ENCODE peak calls at places on chromosomes 11 and 22, in eight cellular contexts. R, V, E, G, P, A, O and I are unnamed samples.

GRCh38 chr11:3614742-3615171 is 27.0 kb downstream of the ART5 start:
- DNase-seq in V (no peak), A (peak; percentile 48), G (no peak), O (no peak), P (no peak), R (peak; percentile 9), E (no peak), I (peak; percentile 72)

GRCh38 chr11:111665779-111666178 is 63.5 kb downstream of the SIK2 start:
- DNase-seq in E (peak; percentile 71), O (no peak), V (no peak), A (no peak), R (no peak), G (no peak), P (no peak), I (no peak)

GRCh38 chr22:27802389-27803079 is 978 bp upstream of the MN1 start:
- DNase-seq in E (no peak), R (no peak), A (no peak), O (no peak), V (no peak), G (no peak), P (no peak), I (no peak)

GRCh38 chr11:1360835-1361357 is 28.8 kb upstream of the BRSK2 start:
- DNase-seq in E (no peak), G (no peak), O (no peak), A (no peak), R (no peak), V (no peak), P (no peak), I (no peak)

GRCh38 chr22:44576311-44577260 is 78.6 kb upstream of the RTL6 start:
- DNase-seq in P (no peak), O (no peak), R (no peak), G (no peak), A (peak; percentile 69), V (peak; percentile 59), E (no peak), I (peak; percentile 28)

GRCh38 chr22:45678961-45679912 is 7.6 kb downstream of the ATXN10 start:
- DNase-seq in V (no peak), E (no peak), R (no peak), O (no peak), P (no peak), G (no peak), A (no peak), I (no peak)

GRCh38 chr11:27757953-27758352 is 57.7 kb upstream of the BDNF start:
- DNase-seq in E (no peak), V (no peak), G (no peak), O (no peak), A (no peak), R (no peak), P (no peak), I (no peak)

GRCh38 chr11:118415739-118416068 is 14.3 kb downstream of the ATP5MG start:
- DNase-seq in E (peak; percentile 85), P (peak; percentile 33), V (peak; percentile 89), G (no peak), O (no peak), R (no peak), A (no peak), I (no peak)

GRCh38 chr22:45597460-45598192 is 74.0 kb upstream of the ATXN10 start:
- DNase-seq in O (no peak), V (no peak), E (no peak), R (no peak), G (no peak), A (peak; percentile 63), P (no peak), I (peak; percentile 32)

GRCh38 chr11:59548309-59548656 is 36.9 kb downstream of the OR4D9 start:
- DNase-seq in O (no peak), R (no peak), G (no peak), V (no peak), A (no peak), P (no peak), E (no peak), I (no peak)

GRCh38 chr11:64620286-64620962 is 29.4 kb downstream of the SLC22A12 start:
- DNase-seq in P (no peak), R (no peak), V (no peak), O (no peak), A (no peak), G (no peak), E (no peak), I (no peak)

GRCh38 chr22:32880906-32881596 is 79.5 kb downstream of the TIMP3 start:
- DNase-seq in G (no peak), P (no peak), V (peak; percentile 80), R (no peak), E (peak; percentile 61), A (peak; percentile 82), O (peak; percentile 97), I (peak; percentile 64)

GRCh38 chr11:22244986-22245592 is 52.2 kb downstream of the ANO5 start:
- DNase-seq in O (peak; percentile 50), G (no peak), V (no peak), R (no peak), A (peak; percentile 56), P (peak; percentile 15), E (peak; percentile 78), I (peak; percentile 44)

GRCh38 chr22:24030186-24030702 is 19.1 kb downstream of the CABIN1 start:
- DNase-seq in P (no peak), A (no peak), E (peak; percentile 13), V (no peak), G (no peak), O (no peak), R (no peak), I (no peak)

GRCh38 chr11:17514476-17514875 is 29.7 kb downstream of the USH1C start:
- DNase-seq in A (no peak), G (no peak), O (no peak), P (no peak), E (no peak), V (no peak), R (no peak), I (no peak)

GRCh38 chr22:25673721-25674120 is 68.3 kb upstream of the MYO18B start:
- DNase-seq in A (no peak), R (no peak), E (no peak), O (no peak), P (no peak), V (no peak), G (no peak), I (no peak)

GRCh38 chr22:37777122-37777687 is 30.5 kb upstream of the GCAT start:
- DNase-seq in V (peak; percentile 83), G (no peak), O (no peak), P (peak; percentile 84), A (no peak), R (no peak), E (no peak), I (peak; percentile 60)

GRCh38 chr11:125494601-125494986 is 1.5 kb downstream of the FEZ1 start:
- DNase-seq in A (no peak), R (no peak), E (no peak), G (no peak), V (no peak), P (no peak), O (peak; percentile 46), I (no peak)

GRCh38 chr11:130872513-130872912 is 43.8 kb downstream of the SNX19 start:
- DNase-seq in G (no peak), R (no peak), A (no peak), V (no peak), P (no peak), E (no peak), O (no peak), I (no peak)

GRCh38 chr22:46054091-46054877 is 77.3 kb upstream of the WNT7B start:
- DNase-seq in V (peak; percentile 90), P (no peak), A (peak; percentile 82), G (peak; percentile 73), O (peak; percentile 93), E (peak; percentile 35), R (peak; percentile 39), I (peak; percentile 75)

DNA sequence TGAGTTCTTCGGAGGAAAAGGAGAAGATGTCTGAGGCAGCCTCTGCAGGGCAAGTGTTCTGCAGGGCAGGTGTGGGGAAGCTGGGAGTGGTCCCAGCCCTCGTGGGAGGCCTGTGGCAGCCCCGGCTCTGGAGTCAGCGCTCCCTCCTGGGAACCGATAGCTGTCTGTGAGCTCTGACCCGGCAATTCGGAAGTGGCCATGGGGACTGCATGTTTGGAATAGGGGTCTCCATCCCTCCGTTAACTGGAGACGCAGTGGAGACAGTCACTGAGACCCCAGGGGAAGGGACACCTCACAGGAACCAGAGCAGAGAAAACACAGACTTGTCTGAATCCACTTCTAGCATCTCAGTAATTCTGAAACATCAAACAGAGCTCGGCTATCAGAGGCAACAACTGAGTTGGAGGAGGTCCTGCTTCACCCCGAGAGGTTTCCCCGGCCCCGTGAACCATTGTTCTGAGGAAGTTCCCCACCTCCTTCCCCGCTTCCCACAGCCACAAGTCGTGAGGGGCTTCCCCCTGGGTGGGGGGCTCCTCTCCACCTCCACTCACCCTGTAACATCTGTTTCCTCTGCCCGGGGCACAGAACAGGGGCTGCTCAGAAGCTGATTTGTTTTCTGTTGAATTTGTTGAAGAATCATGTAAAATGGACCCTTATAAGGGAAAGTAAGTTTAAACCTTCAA is 99.7 kb downstream of the BRD1 start:
- DNase-seq in P (no peak), R (no peak), E (no peak), V (no peak), A (no peak), G (no peak), O (no peak), I (no peak)
- H3K4me3 ChIP-seq in P (no peak overlapping the region), R (no peak overlapping the region), E (no peak overlapping the region), V (no peak overlapping the region), A (no peak overlapping the region), G (no peak overlapping the region), O (no peak overlapping the region), I (no peak overlapping the region)

GRCh38 chr22:49506010-49506400 is 321.7 kb downstream of the BRD1 start:
- DNase-seq in G (no peak), R (no peak), V (no peak), P (no peak), A (no peak), E (peak; percentile 13), O (no peak), I (no peak)
- H3K27ac ChIP-seq in G (no peak overlapping the region), R (no peak overlapping the region), V (no peak overlapping the region), P (no peak overlapping the region), A (no peak overlapping the region), E (no peak overlapping the region), O (no peak overlapping the region), I (no peak overlapping the region)

GRCh38 chr22:19285831-19286230 is 5.7 kb downstream of the CLTCL1 start:
- DNase-seq in R (no peak), O (no peak), G (no peak), V (no peak), P (no peak), E (no peak), A (no peak), I (no peak)
- H3K4me3 ChIP-seq in R (no peak overlapping the region), O (no peak overlapping the region), G (no peak overlapping the region), V (no peak overlapping the region), P (no peak overlapping the region), E (no peak overlapping the region), A (no peak overlapping the region), I (no peak overlapping the region)

DNA sequence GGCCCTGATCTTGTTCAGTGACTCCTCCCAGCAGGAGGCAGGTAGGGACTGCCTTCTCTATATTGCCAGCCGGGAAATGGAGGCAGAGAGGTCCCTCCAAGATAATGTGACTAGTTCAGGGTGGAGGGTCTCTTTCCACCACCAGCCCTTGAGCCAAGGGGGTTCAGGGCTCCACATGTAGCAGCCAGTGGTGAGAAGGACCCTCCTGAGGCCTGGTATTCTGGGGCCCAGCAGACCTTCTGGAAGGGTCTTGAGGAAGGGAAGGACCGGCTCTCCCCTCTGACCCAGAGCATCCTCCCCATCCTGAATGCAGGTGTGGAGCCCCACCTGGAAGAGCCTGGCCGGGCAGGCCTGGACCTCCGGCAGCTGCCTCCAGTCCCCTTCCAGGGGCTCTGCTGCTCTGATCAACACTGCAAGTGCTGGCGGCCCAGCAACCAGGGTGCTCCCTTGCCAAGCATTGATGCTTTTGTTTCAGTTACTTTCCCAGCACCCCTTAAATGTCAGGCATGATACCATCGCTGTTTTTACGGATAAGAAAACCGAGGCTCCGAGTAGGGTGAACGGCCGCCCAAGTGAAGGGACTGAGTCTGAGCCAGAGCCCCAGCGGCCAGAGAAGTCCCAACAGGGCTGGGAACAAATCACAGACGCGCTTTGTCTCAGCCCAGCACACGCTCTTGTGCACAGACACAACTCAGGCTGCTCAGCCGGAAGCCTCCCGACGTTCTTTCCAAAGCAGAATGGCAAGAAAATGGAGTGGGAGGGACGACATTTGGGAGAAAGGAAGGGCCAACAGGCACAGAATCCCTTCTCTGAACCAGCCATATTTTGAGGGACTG is 38.8 kb downstream of the DKK3 start:
- DNase-seq in V (peak; percentile 71), A (no peak), G (no peak), O (peak; percentile 84), P (no peak), R (no peak), E (no peak), I (no peak)
- H3K27ac ChIP-seq in V (peak overlapping the region; percentile 5), A (no peak overlapping the region), G (no peak overlapping the region), O (peak overlapping the region; percentile 44), P (no peak overlapping the region), R (no peak overlapping the region), E (peak overlapping the region; percentile 47), I (no peak overlapping the region)